ENCODE peak calls at places on chromosomes 7 and 10, in nine cellular contexts. S, G, Z, A, T, J, R, N and Q are unnamed samples.

GRCh38 chr7:24842449-24843241 is 85.4 kb upstream of the GSDME start:
- DNase-seq in J (no peak), T (no peak), G (no peak), R (no peak), N (no peak), S (no peak), Z (no peak), A (no peak), Q (no peak)

GRCh38 chr10:130194194-130194990 is 58.2 kb downstream of the GLRX3 start:
- DNase-seq in G (no peak), J (no peak), Z (peak), R (no peak), A (no peak), N (no peak), T (no peak), S (no peak), Q (no peak)

GRCh38 chr7:80498481-80499349 is 13.1 kb downstream of the GNAT3 start:
- DNase-seq in N (no peak), Z (no peak), A (no peak), S (no peak), T (no peak), G (no peak), R (no peak), J (peak), Q (no peak)

GRCh38 chr10:110323503-110323902 is 18.8 kb upstream of the SMNDC1 start:
- DNase-seq in Z (no peak), S (no peak), G (no peak), N (no peak), A (no peak), R (no peak), J (no peak), T (no peak), Q (no peak)

GRCh38 chr10:110413903-110414562 is 83.7 kb upstream of the DUSP5 start:
- DNase-seq in R (no peak), T (no peak), S (no peak), G (no peak), J (no peak), N (no peak), Z (no peak), A (no peak), Q (no peak)

GRCh38 chr10:44386546-44387052 is 1.7 kb upstream of the CXCL12 start:
- DNase-seq in Z (peak), G (peak), T (peak), R (no peak), A (no peak), N (peak), S (peak), J (no peak), Q (no peak)

GRCh38 chr10:105706281-105707026 is 1065.4 kb downstream of the SORCS3 start:
- DNase-seq in J (no peak), N (no peak), Z (no peak), A (no peak), S (no peak), T (no peak), R (no peak), G (no peak), Q (no peak)

GRCh38 chr7:44587843-44588711 is 6.0 kb upstream of the TMED4 start:
- DNase-seq in S (no peak), N (no peak), G (peak), Z (no peak), A (peak), R (no peak), J (peak), T (no peak), Q (no peak)

GRCh38 chr7:140607441-140607989 is 33.1 kb downstream of the DENND2A start:
- DNase-seq in J (no peak), S (no peak), Z (peak), A (no peak), R (no peak), N (peak), G (peak), T (no peak), Q (no peak)

GRCh38 chr10:119892188-119893065 is at the start of gene SEC23IP:
- DNase-seq in Z (peak), S (peak), J (peak), A (peak), R (peak), N (peak), T (no peak), G (peak), Q (peak)
- TF ChIP-seq POLR2A in Z (no peak), S (peak), J (peak), A (peak), R (peak), N (peak), T (peak), G (peak), Q (peak)

DNA sequence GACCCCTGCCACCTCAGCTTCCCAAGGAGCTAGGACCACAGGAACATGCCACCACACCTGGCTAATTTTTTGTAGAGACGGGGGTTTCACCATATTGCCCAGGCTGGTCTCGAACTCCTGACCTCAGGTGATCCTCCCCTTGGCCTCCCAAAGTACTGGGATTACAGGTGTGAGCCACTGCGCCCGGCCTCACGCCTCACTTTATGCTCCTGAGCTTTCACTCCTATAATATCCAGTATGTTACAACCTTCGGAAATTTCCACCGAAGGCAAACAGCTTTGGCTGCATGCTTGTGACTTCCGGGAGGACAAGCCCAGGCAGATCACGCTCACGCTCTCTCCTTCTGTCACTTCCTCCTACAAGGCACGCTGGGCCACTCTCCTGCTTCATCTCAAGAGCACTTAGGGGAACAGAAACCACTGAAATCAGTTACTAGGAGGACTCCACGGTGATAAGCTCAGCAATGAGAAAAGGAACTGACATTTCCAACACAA is 4.4 kb upstream of the MAD1L1 start:
- DNase-seq in G (peak), T (no peak), R (no peak), S (peak), Z (peak), A (peak), N (no peak), J (no peak), Q (peak)
- TF ChIP-seq POLR2AphosphoS5 in G (no peak), T (peak), R (no peak), S (no peak), Z (peak), A (peak), N (no peak), J (no peak), Q (no peak)

GRCh38 chr10:94402204-94403033 is at the start of gene TBC1D12:
- DNase-seq in Z (peak), N (peak), A (peak), T (peak), S (peak), R (peak), G (peak), J (peak), Q (peak)

GRCh38 chr10:94403034-94403822 is 887 bp downstream of the TBC1D12 start:
- DNase-seq in Z (peak), A (peak), G (peak), T (no peak), J (peak), S (peak), R (no peak), N (peak), Q (peak)

GRCh38 chr10:94397549-94398370 is 4.6 kb upstream of the TBC1D12 start:
- DNase-seq in A (no peak), Z (no peak), J (no peak), T (no peak), R (no peak), N (no peak), G (no peak), S (no peak), Q (no peak)

GRCh38 chr10:94403823-94404228 is 1.5 kb downstream of the TBC1D12 start:
- DNase-seq in T (no peak), G (no peak), A (no peak), Z (no peak), N (no peak), J (no peak), R (no peak), S (no peak), Q (no peak)

DNA sequence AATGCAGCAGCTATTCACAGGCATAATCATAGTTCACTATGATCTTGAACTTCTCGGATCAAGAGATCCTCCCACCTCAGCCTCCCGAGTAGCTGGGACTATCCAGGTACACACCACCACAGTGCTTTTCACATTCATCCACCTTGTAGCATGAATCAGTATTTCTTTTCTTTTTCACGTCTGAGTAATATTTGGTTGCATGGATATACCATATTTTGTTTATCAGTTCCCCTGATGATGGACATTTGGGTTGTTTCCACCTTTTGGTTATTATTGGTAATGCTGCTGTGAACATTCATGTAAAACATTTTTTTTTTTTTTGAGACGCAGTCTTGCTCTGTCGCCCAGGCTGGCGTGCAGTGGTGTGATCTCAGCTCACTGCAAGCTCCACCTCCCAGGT is 3.6 kb upstream of the TBC1D12 start:
- DNase-seq in R (no peak), Z (no peak), S (no peak), J (no peak), T (no peak), N (no peak), G (no peak), A (no peak), Q (no peak)
- TF ChIP-seq POLR2A in R (no peak), Z (no peak), S (no peak), J (no peak), T (no peak), N (no peak), G (no peak), A (no peak), Q (no peak)

GRCh38 chr7:159096736-159097581 is 47.7 kb downstream of the VIPR2 start:
- DNase-seq in N (peak), J (no peak), G (peak), Z (peak), S (no peak), R (no peak), A (no peak), T (no peak), Q (no peak)
- TF ChIP-seq POLR2AphosphoS5 in N (no peak), J (no peak), G (no peak), Z (no peak), S (no peak), R (no peak), A (no peak), T (peak), Q (no peak)

DNA sequence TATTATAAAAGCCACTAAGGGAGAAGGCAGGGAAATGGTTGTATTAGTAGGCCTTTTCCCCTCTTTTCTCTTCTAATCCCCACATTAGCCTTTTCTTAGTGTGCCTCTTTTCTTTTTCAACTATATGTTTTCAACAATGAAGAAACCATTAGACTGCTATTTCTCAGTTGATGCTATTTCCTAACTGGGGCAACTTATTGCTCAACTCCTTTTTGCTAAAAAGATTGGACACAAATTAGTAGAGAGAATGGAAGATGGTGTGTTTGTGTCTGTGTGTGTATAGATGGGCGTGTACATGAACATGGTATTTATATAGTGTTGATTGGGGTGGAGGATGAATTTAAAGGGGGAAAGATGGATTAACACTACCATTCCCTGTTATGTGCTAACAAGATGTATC is 28.4 kb downstream of the TBC1D12 start:
- DNase-seq in R (no peak), G (no peak), A (no peak), J (no peak), Z (no peak), N (no peak), T (no peak), S (no peak), Q (no peak)
- TF ChIP-seq POLR2A in R (no peak), G (no peak), A (no peak), J (no peak), Z (no peak), N (no peak), T (no peak), S (no peak), Q (no peak)